ENCODE peak calls at places on chromosomes 1 and 21, in five cellular contexts. P is iPS-NIHi11; H is NCI-H1436; I is stimulated activated CD4-positive, alpha-beta T cell treated with anti-CD3 and anti-CD28 coated beads, Interleukin-15, amount 100 ng/mL, for 24 hours; L is heart left ventricle. R is an unnamed sample.

GRCh38 chr21:45439171-45439872 is 34.4 kb downstream of the COL18A1 start:
- DNase-seq in H (peak; percentile 31), I (peak; percentile 89), P (peak; percentile 97), L (peak; percentile 79), R (peak; percentile 93)

GRCh38 chr1:77832889-77833288 is 53.4 kb downstream of the MIGA1 start:
- DNase-seq in P (no peak), L (peak; percentile 40), I (no peak), H (no peak), R (no peak)

GRCh38 chr1:199009447-199009846 is 370.6 kb downstream of the PTPRC start:
- DNase-seq in H (no peak), P (no peak), L (no peak), I (no peak), R (no peak)

GRCh38 chr1:8055973-8056372 is 29.9 kb upstream of the ERRFI1 start:
- DNase-seq in P (no peak), I (no peak), H (no peak), L (no peak), R (no peak)

GRCh38 chr1:53890522-53890941 is 935 bp upstream of the YIPF1 start:
- DNase-seq in I (peak; percentile 33), H (no peak), P (no peak), L (no peak), R (no peak)

GRCh38 chr1:94871031-94871430 is 50.9 kb downstream of the SLC44A3 start:
- DNase-seq in P (no peak), I (no peak), L (no peak), H (no peak), R (no peak)

GRCh38 chr1:116911166-116911553 is 1.4 kb downstream of the PTGFRN start:
- DNase-seq in I (peak; percentile 14), L (no peak), P (no peak), H (no peak), R (no peak)

GRCh38 chr1:45833361-45833760 is 29.9 kb downstream of the MAST2 start:
- DNase-seq in P (no peak), H (no peak), L (no peak), I (no peak), R (no peak)

GRCh38 chr1:29504266-29504665 is 267.9 kb downstream of the PTPRU start:
- DNase-seq in H (no peak), L (no peak), I (no peak), P (no peak), R (no peak)

GRCh38 chr1:39585933-39586332 is 9.3 kb upstream of the PABPC4 start:
- DNase-seq in L (no peak), H (no peak), I (no peak), P (no peak), R (no peak)

GRCh38 chr1:211236633-211237321 is 22.4 kb upstream of the RCOR3 start:
- DNase-seq in L (no peak), I (no peak), H (no peak), P (no peak), R (no peak)

R was measured in Right ventricle myocardium superior.